ENCODE peak calls at places on chromosome 11, in seven cellular contexts. N is WTC11, X is coronary artery, Q is RWPE1, H is ovary, I is mucosa of descending colon, L is mesothelial cell of epicardium. U is an unnamed sample.

GRCh38 chr11:70270877-70271634 is 566 bp downstream of the PPFIA1 start:
- DNase-seq in N (peak), X (no peak), Q (peak), H (no peak), I (peak), L (peak), U (no peak)

GRCh38 chr11:22349446-22349845 is 11.3 kb downstream of the SLC17A6 start:
- DNase-seq in N (no peak), X (no peak), Q (no peak), H (no peak), I (no peak), L (no peak), U (no peak)

GRCh38 chr11:86500500-86501170 is 125.9 kb downstream of the CCDC81 start:
- DNase-seq in N (no peak), X (no peak), Q (no peak), H (no peak), I (no peak), L (no peak), U (no peak)

GRCh38 chr11:80632156-80632555 is 1191.3 kb upstream of the TENM4 start:
- DNase-seq in N (no peak), X (no peak), Q (no peak), H (no peak), I (no peak), L (no peak), U (no peak)

GRCh38 chr11:73393479-73394415 is 17.5 kb downstream of the RELT start:
- DNase-seq in N (peak), X (no peak), Q (peak), H (peak), I (peak), L (peak), U (peak)

GRCh38 chr11:118224512-118225180 is at the start of gene JAML:
- DNase-seq in N (no peak), X (no peak), Q (no peak), H (no peak), I (no peak), L (no peak), U (no peak)

GRCh38 chr11:72240461-72241289 is 3.3 kb downstream of the PHOX2A start:
- DNase-seq in N (peak), X (no peak), Q (no peak), H (peak), I (no peak), L (no peak), U (no peak)

GRCh38 chr11:11146830-11147229 is 206.2 kb downstream of the CSNK2A3 start:
- DNase-seq in N (no peak), X (no peak), Q (no peak), H (no peak), I (no peak), L (no peak), U (no peak)

GRCh38 chr11:19345848-19346681 is 105.3 kb upstream of the E2F8 start:
- DNase-seq in N (peak), X (no peak), Q (no peak), H (no peak), I (no peak), L (peak), U (no peak)

DNA sequence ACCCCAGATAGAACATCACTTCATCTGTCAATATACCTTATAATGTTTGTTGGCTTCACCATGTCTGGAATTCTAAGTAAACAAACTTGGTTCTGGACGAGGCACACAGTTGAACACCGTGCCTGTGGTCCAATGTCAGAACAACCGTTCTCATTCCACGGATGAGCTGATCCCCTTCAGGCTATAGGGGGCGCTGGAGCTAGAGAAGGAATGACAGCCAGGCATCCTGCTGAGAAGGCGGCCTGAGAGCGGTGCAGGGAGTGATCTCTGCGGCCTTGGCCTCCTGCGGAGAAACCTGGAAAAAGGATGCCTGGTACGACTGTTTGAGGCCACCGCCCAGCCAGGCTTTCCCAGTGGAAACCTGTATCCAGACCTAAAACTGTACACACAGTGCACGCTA is 48.7 kb downstream of the FDX1 start:
- DNase-seq in N (peak), X (no peak), Q (no peak), H (no peak), I (no peak), L (no peak), U (no peak)
- TF ChIP-seq CTCF in N (peak), X (no peak), Q (no peak), H (no peak), I (no peak), L (peak), U (no peak)

GRCh38 chr11:34840736-34841386 is 75.3 kb downstream of the APIP start:
- DNase-seq in N (peak), X (no peak), Q (no peak), H (no peak), I (no peak), L (no peak), U (no peak)
- TF ChIP-seq CTCF in N (no peak), X (no peak), Q (no peak), H (no peak), I (no peak), L (no peak), U (no peak)

GRCh38 chr11:130241697-130242096 is 73.0 kb downstream of the ZBTB44 start:
- DNase-seq in N (no peak), X (no peak), Q (no peak), H (no peak), I (no peak), L (no peak), U (no peak)
- TF ChIP-seq CTCF in N (no peak), X (no peak), Q (no peak), H (no peak), I (no peak), L (no peak), U (no peak)

GRCh38 chr11:93735627-93736026 is 5.7 kb downstream of the TAF1D start:
- DNase-seq in N (no peak), X (no peak), Q (no peak), H (no peak), I (no peak), L (no peak), U (no peak)

GRCh38 chr11:93736129-93736528 is 5.2 kb downstream of the TAF1D start:
- DNase-seq in N (no peak), X (no peak), Q (no peak), H (no peak), I (no peak), L (no peak), U (no peak)

GRCh38 chr11:93738647-93739081 is 2.6 kb downstream of the TAF1D start:
- DNase-seq in N (no peak), X (no peak), Q (no peak), H (no peak), I (no peak), L (no peak), U (no peak)

GRCh38 chr11:93740031-93740801 is 1.1 kb downstream of the TAF1D start:
- DNase-seq in N (peak), X (no peak), Q (no peak), H (peak), I (peak), L (no peak), U (no peak)

DNA sequence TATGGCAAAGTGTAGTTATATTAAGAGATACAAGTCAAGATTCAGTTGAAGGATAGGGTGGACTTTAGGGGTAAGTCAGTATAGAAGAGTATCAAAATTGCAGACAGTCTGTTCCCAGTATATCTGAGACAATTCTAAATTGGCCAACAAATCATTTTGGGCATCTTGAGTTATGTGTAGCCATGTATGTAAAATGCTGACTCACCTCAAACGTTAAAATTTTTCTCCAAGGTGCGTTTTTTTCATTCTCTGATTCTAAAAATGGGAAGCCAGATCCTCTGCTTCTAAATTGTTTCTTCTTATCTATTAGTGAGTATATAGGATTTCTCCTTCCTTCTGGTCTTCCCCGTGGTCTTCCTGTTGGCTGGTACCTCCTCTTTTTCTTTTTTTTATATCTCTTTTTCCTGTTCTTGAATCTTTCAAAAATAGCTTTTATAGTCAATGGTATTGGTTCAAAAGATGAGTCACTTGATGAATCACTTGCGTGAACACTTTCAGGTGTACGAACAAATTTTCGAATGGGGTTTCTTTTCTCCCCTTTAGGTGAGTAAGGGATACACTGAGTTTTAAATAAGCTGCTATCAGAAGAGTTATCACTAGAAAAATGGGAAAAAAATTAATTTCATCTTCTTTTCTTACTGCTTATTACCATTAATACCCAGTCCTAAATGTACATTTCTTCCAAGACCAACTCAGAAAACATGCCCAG is 3.2 kb downstream of the TAF1D start:
- DNase-seq in N (no peak), X (no peak), Q (no peak), H (no peak), I (no peak), L (no peak), U (no peak)
- TF ChIP-seq CTCF in N (no peak), X (no peak), Q (no peak), H (no peak), I (no peak), L (no peak), U (no peak)

DNA sequence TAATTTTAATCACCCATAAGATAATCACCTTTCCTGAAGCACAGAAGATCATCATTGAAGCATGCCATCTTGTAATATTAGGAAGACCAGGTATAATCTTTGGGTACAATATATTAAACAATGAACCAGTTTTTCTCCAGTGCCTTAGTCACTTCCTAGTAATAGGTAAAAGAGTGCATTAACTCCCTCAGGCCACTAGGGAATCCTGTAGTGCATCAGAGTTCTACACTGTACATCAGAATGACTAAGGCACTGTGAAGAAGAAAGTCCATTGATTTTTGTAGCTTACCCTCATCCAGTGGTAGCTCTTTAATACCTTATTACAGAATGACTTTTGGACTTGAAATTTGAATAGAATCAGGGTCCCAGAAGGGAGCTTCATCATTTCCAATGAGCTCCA is 4.5 kb downstream of the C11orf87 start:
- DNase-seq in N (no peak), X (no peak), Q (no peak), H (no peak), I (no peak), L (no peak), U (no peak)
- TF ChIP-seq CTCF in N (no peak), X (no peak), Q (no peak), H (no peak), I (no peak), L (peak), U (no peak)